ENCODE peak calls at places on chromosome 17, in seven cellular contexts. Q, B, D, K, S, O and W are unnamed samples.

GRCh38 chr17:3635474-3636153 is 436 bp downstream of the SHPK start:
- DNase-seq in Q (peak; percentile 27), B (no peak), D (peak; percentile 2), K (no peak), S (peak; percentile 39), O (no peak), W (peak; percentile 24)

GRCh38 chr17:77470800-77471733 is 330.3 kb downstream of the SEC14L1 start:
- DNase-seq in Q (no peak), B (no peak), D (no peak), K (peak; percentile 90), S (peak; percentile 67), O (no peak), W (no peak)

GRCh38 chr17:1766382-1767135 is 4.7 kb downstream of the SERPINF1 start:
- DNase-seq in Q (no peak), B (no peak), D (no peak), K (no peak), S (no peak), O (no peak), W (no peak)

GRCh38 chr17:41009301-41009760 is 403 bp upstream of the KRTAP3-1 start:
- DNase-seq in Q (no peak), B (no peak), D (no peak), K (no peak), S (no peak), O (no peak), W (no peak)

GRCh38 chr17:27360507-27360906 is 66.6 kb downstream of the WSB1 start:
- DNase-seq in Q (no peak), B (no peak), D (no peak), K (no peak), S (no peak), O (no peak), W (no peak)

GRCh38 chr17:2279707-2280106 is 23.9 kb downstream of the SMG6 start:
- DNase-seq in Q (no peak), B (no peak), D (no peak), K (no peak), S (no peak), O (no peak), W (no peak)

GRCh38 chr17:57461082-57461481 is 204.8 kb downstream of the MSI2 start:
- DNase-seq in Q (peak; percentile 63), B (peak; percentile 73), D (no peak), K (no peak), S (no peak), O (no peak), W (no peak)

GRCh38 chr17:50470451-50470850 is 1.8 kb upstream of the CHAD start:
- DNase-seq in Q (no peak), B (peak; percentile 62), D (no peak), K (no peak), S (no peak), O (no peak), W (no peak)

GRCh38 chr17:4082136-4082924 is 60.5 kb downstream of the ZZEF1 start:
- DNase-seq in Q (no peak), B (no peak), D (no peak), K (no peak), S (no peak), O (no peak), W (no peak)

GRCh38 chr17:78535285-78536197 is 41.7 kb downstream of the DNAH17 start:
- DNase-seq in Q (peak; percentile 55), B (no peak), D (no peak), K (no peak), S (no peak), O (peak; percentile 25), W (peak; percentile 52)

GRCh38 chr17:53135969-53136368 is 686.8 kb upstream of the KIF2B start:
- DNase-seq in Q (no peak), B (no peak), D (no peak), K (no peak), S (no peak), O (no peak), W (no peak)

GRCh38 chr17:40810505-40810904 is 10.7 kb upstream of the KRT28 start:
- DNase-seq in Q (peak; percentile 92), B (no peak), D (no peak), K (no peak), S (no peak), O (no peak), W (peak; percentile 79)

GRCh38 chr17:62681061-62681938 is 53.8 kb downstream of the MRC2 start:
- DNase-seq in Q (no peak), B (no peak), D (no peak), K (no peak), S (no peak), O (no peak), W (no peak)

DNA sequence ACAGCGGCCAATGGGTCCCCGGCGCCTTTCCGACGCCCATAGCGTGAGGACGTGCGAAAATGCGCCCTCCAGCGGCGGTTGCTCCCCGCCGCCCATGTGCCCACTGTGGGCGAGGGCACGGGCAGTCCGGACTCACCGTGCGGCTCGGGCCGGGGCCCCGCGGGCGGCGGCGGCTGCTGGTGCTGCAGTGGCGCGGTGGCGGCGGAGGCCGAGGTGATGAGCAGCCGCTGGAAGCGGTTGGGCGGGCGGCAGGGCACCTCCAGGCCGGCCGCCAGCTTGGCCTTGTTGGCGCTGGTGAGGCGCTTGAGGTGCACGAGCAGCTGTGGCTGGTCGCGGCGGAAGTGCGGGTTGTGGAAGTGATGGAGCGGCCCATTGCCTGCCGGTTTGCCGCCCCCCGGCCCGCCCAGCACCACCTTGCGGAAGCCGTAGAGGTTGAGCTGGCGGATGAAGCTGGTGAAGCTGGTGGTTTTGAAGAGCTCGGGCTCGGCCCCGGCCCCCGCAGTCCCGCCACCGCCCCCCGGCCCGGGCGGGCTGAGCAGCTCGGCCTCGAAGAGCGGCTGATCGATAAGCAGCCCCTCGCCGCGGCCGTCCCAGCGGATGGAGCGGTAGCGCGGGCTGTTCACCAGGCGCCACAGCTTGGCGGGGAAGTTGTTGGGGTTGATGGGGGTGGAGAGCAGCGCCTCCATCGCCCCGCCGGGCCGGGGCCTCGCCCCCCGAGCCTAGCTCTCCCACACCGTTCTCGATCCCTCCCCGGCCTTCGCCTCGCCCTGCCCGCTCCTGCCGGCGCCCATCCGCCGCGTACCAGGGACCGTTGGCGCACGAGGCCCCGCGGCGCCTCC is at the start of gene HSF5:
- DNase-seq in Q (no peak), B (no peak), D (peak; percentile 72), K (peak; percentile 47), S (no peak), O (peak; percentile 96), W (no peak)
- TF ChIP-seq CTCF in Q (no peak), B (peak; percentile 23), D (peak; percentile 68), K (peak; percentile 39), S (no peak), O (no peak), W (no peak)

GRCh38 chr17:42618442-42619150 is 9.1 kb downstream of the TUBG1 start:
- DNase-seq in Q (peak; percentile 73), B (peak; percentile 57), D (no peak), K (no peak), S (no peak), O (no peak), W (peak; percentile 70)
- H3K27ac ChIP-seq in Q (no peak overlapping the region), B (no peak overlapping the region), D (no peak overlapping the region), K (peak overlapping the region; percentile 88), S (no peak overlapping the region), O (no peak overlapping the region), W (peak overlapping the region; percentile 84)

GRCh38 chr17:45294506-45294905 is 22.3 kb downstream of the MAP3K14 start:
- DNase-seq in Q (peak; percentile 54), B (peak; percentile 66), D (no peak), K (peak; percentile 93), S (no peak), O (no peak), W (peak; percentile 55)

GRCh38 chr17:45296003-45296832 is 20.6 kb downstream of the MAP3K14 start:
- DNase-seq in Q (peak; percentile 69), B (no peak), D (no peak), K (peak; percentile 49), S (no peak), O (peak; percentile 85), W (peak; percentile 68)

GRCh38 chr17:45292696-45293412 is 24.0 kb downstream of the MAP3K14 start:
- DNase-seq in Q (no peak), B (no peak), D (no peak), K (no peak), S (no peak), O (no peak), W (no peak)

GRCh38 chr17:45291170-45291805 is 25.5 kb downstream of the MAP3K14 start:
- DNase-seq in Q (no peak), B (no peak), D (no peak), K (no peak), S (no peak), O (no peak), W (no peak)

GRCh38 chr17:45293413-45294211 is 23.2 kb downstream of the MAP3K14 start:
- DNase-seq in Q (peak; percentile 81), B (peak; percentile 95), D (no peak), K (peak; percentile 90), S (peak; percentile 79), O (peak; percentile 82), W (peak; percentile 76)
- TF ChIP-seq CTCF in Q (no peak), B (no peak), D (no peak), K (no peak), S (no peak), O (no peak), W (no peak)

GRCh38 chr17:81397314-81398169 is 2.3 kb downstream of the BAHCC1 start:
- DNase-seq in Q (peak; percentile 72), B (no peak), D (no peak), K (peak; percentile 74), S (no peak), O (no peak), W (no peak)

GRCh38 chr17:81400154-81400938 is 5.1 kb downstream of the BAHCC1 start:
- DNase-seq in Q (peak; percentile 43), B (peak; percentile 60), D (no peak), K (peak; percentile 79), S (no peak), O (no peak), W (no peak)

GRCh38 chr17:81399481-81400153 is 4.4 kb downstream of the BAHCC1 start:
- DNase-seq in Q (no peak), B (no peak), D (no peak), K (no peak), S (no peak), O (no peak), W (no peak)

GRCh38 chr17:81398170-81398854 is 3.1 kb downstream of the BAHCC1 start:
- DNase-seq in Q (peak; percentile 56), B (no peak), D (no peak), K (peak; percentile 73), S (no peak), O (no peak), W (no peak)

DNA sequence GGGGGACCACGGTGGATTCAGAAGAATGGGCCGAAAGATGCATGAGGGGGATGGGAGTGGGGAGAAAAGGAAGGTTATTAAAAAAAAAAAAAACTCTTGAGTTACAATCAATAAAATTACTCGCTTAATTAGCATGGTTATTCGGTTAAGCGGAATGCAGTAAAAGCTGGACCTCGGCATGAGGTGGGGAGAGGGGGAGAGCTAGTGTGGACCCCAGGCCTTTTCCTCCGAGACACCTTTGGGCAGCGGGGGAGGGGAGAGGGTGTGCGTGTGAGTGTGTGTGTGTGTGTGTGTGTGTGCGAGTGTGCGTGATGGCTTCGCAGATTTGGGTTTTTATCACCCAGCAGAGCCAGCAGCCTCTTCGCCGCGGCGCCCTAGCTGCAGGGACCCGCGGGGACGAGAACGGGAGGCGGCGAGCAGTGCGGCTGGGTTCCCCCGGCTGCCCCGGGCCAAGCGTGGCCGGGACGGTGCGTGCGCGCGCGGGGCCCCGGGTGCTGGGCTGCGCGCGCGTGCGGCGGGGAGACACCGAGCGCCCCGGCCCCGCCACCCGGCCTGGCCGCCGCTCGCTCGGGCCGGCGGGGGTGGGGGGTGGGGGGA is 3.7 kb downstream of the BAHCC1 start:
- DNase-seq in Q (no peak), B (no peak), D (no peak), K (peak; percentile 46), S (no peak), O (no peak), W (no peak)
- H3K27ac ChIP-seq in Q (peak overlapping the region; percentile 72), B (peak overlapping the region; percentile 94), D (no peak overlapping the region), K (peak overlapping the region; percentile 33), S (peak overlapping the region; percentile 94), O (peak overlapping the region; percentile 91), W (peak overlapping the region; percentile 94)

GRCh38 chr17:80755650-80756405 is 211.2 kb downstream of the RPTOR start:
- DNase-seq in Q (no peak), B (peak; percentile 10), D (no peak), K (no peak), S (no peak), O (no peak), W (no peak)
- TF ChIP-seq CTCF in Q (no peak), B (no peak), D (no peak), K (peak; percentile 16), S (no peak), O (no peak), W (no peak)